ENCODE peak calls at places on chromosomes 3 and 15, in ten cellular contexts. O is AG09309; L is uterus; M is kidney tubule cell; N is sciatic nerve; Z is CD4-positive, alpha-beta memory T cell; Q is activated gamma-delta T cell treated with Interleukin-2 at 50 U/mL for 16 hours; I is anterior cingulate cortex; P is dorsolateral prefrontal cortex; S is thyroid gland. F is an unnamed sample.
A peak's percentile ranks its signal among the peaks of the same experiment; 100 is the strongest.

GRCh38 chr3:140595295-140595694 is 82.6 kb upstream of the TRIM42 start:
- DNase-seq in O (no peak), L (no peak), M (no peak), N (no peak), Z (no peak), Q (no peak), I (no peak), P (no peak), S (no peak), F (no peak)

GRCh38 chr3:193905993-193906396 is 230.0 kb upstream of the HES1 start:
- DNase-seq in O (no peak), L (no peak), M (no peak), N (no peak), Z (no peak), Q (no peak), I (no peak), P (no peak), S (no peak), F (no peak)

GRCh38 chr15:39488498-39488897 is 92.4 kb upstream of the THBS1 start:
- DNase-seq in O (no peak), L (peak; percentile 88), M (no peak), N (no peak), Z (no peak), Q (no peak), I (no peak), P (no peak), S (no peak), F (no peak)

GRCh38 chr3:160259589-160259988 is 34.4 kb downstream of the C3orf80 start:
- DNase-seq in O (peak; percentile 8), L (no peak), M (no peak), N (no peak), Z (no peak), Q (no peak), I (no peak), P (no peak), S (no peak), F (no peak)

GRCh38 chr3:80097674-80098073 is 329.9 kb upstream of the ROBO1 start:
- DNase-seq in O (no peak), L (no peak), M (peak; percentile 56), N (no peak), Z (no peak), Q (no peak), I (no peak), P (no peak), S (no peak), F (no peak)

GRCh38 chr3:114645392-114645791 is 351.6 kb downstream of the TIGIT start:
- DNase-seq in O (no peak), L (no peak), M (peak; percentile 51), N (no peak), Z (no peak), Q (no peak), I (no peak), P (no peak), S (no peak), F (no peak)

GRCh38 chr3:175149675-175150074 is 290.5 kb downstream of the NAALADL2 start:
- DNase-seq in O (no peak), L (peak; percentile 16), M (peak; percentile 76), N (no peak), Z (no peak), Q (no peak), I (no peak), P (no peak), S (peak; percentile 29), F (no peak)

GRCh38 chr15:85520650-85521049 is 140.2 kb downstream of the AKAP13 start:
- DNase-seq in O (no peak), L (no peak), M (no peak), N (no peak), Z (no peak), Q (no peak), I (no peak), P (no peak), S (no peak), F (no peak)

GRCh38 chr3:9080165-9080564 is 116.9 kb upstream of the RAD18 start:
- DNase-seq in O (no peak), L (no peak), M (peak; percentile 68), N (no peak), Z (no peak), Q (no peak), I (no peak), P (no peak), S (no peak), F (no peak)

GRCh38 chr15:98169551-98169950 is 209.0 kb downstream of the ARRDC4 start:
- DNase-seq in O (no peak), L (no peak), M (no peak), N (no peak), Z (no peak), Q (no peak), I (no peak), P (no peak), S (no peak), F (no peak)

GRCh38 chr15:101240364-101240763 is 11.5 kb downstream of the CHSY1 start:
- DNase-seq in O (peak; percentile 48), L (no peak), M (no peak), N (no peak), Z (no peak), Q (no peak), I (no peak), P (no peak), S (no peak), F (no peak)

F was measured in occipital lobe.